ENCODE peak calls at places on chromosomes 2 and 18, in seven cellular contexts. O, Y, C, M, D, Z and T are unnamed samples.

GRCh38 chr18:260547-260946 is 7.3 kb downstream of the THOC1 start:
- DNase-seq in O (no peak), Y (no peak), C (no peak), M (no peak), D (no peak), Z (no peak), T (no peak)

GRCh38 chr2:96329416-96329815 is 4.3 kb downstream of the ITPRIPL1 start:
- DNase-seq in O (no peak), Y (no peak), C (no peak), M (peak), D (no peak), Z (no peak), T (no peak)

GRCh38 chr2:227710986-227711385 is 6.8 kb downstream of the SLC19A3 start:
- DNase-seq in O (no peak), Y (no peak), C (no peak), M (no peak), D (no peak), Z (no peak), T (no peak)

GRCh38 chr2:176199902-176200301 is 11.4 kb downstream of the HOXD1 start:
- DNase-seq in O (no peak), Y (no peak), C (no peak), M (no peak), D (no peak), Z (no peak), T (no peak)

GRCh38 chr18:74517236-74517630 is 17.1 kb upstream of the CNDP1 start:
- DNase-seq in O (no peak), Y (no peak), C (no peak), M (no peak), D (no peak), Z (no peak), T (no peak)

GRCh38 chr2:27085062-27085669 is 1.4 kb upstream of the KHK start:
- DNase-seq in O (no peak), Y (no peak), C (no peak), M (no peak), D (no peak), Z (no peak), T (no peak)

GRCh38 chr2:120617055-120617454 is 118.6 kb upstream of the GLI2 start:
- DNase-seq in O (no peak), Y (no peak), C (no peak), M (no peak), D (no peak), Z (no peak), T (no peak)

GRCh38 chr18:63511285-63511684 is 30.9 kb upstream of the SERPINB12 start:
- DNase-seq in O (peak), Y (peak), C (no peak), M (peak), D (no peak), Z (peak), T (no peak)

GRCh38 chr2:99559075-99559662 is 69.4 kb upstream of the REV1 start:
- DNase-seq in O (peak), Y (peak), C (peak), M (peak), D (peak), Z (peak), T (peak)

GRCh38 chr2:11459816-11460215 is 6.1 kb downstream of the E2F6 start:
- DNase-seq in O (no peak), Y (no peak), C (no peak), M (no peak), D (no peak), Z (no peak), T (no peak)

GRCh38 chr18:75896865-75897264 is 469.4 kb upstream of the SMIM21 start:
- DNase-seq in O (peak), Y (no peak), C (no peak), M (no peak), D (no peak), Z (no peak), T (no peak)

GRCh38 chr18:59681521-59682004 is 15.7 kb downstream of the CCBE1 start:
- DNase-seq in O (peak), Y (no peak), C (no peak), M (no peak), D (no peak), Z (no peak), T (no peak)

GRCh38 chr2:74036450-74037175 is 51.9 kb downstream of the TET3 start:
- DNase-seq in O (no peak), Y (no peak), C (no peak), M (no peak), D (no peak), Z (no peak), T (no peak)

GRCh38 chr2:176178271-176178806 is 10.1 kb upstream of the HOXD1 start:
- DNase-seq in O (peak), Y (no peak), C (no peak), M (no peak), D (no peak), Z (no peak), T (peak)

GRCh38 chr2:172336681-172337080 is 90.7 kb upstream of the ITGA6 start:
- DNase-seq in O (no peak), Y (no peak), C (no peak), M (peak), D (no peak), Z (no peak), T (no peak)

GRCh38 chr2:216206821-216207220 is 97.7 kb downstream of the XRCC5 start:
- DNase-seq in O (no peak), Y (peak), C (no peak), M (no peak), D (no peak), Z (no peak), T (no peak)

GRCh38 chr2:159880729-159881128 is 82.7 kb upstream of the CD302 start:
- DNase-seq in O (no peak), Y (no peak), C (no peak), M (no peak), D (no peak), Z (no peak), T (no peak)